ENCODE peak calls at places on chromosomes 6 and 20, in nine cellular contexts. U is hepatocyte, I is GM23248, K is heart left ventricle, S is esophagus muscularis mucosa, D is neural progenitor cell, H is OCI-LY7, L is lung, Q is fibroblast of lung. P is an unnamed sample. For H3K4me1, the result is how much of the 10 kb centered on the place peaks cover.

GRCh38 chr6:40383348-40384115 is 203.6 kb downstream of the LRFN2 start:
- DNase-seq in L (peak), K (no peak), S (peak), H (no peak), D (no peak), U (no peak), I (no peak), Q (no peak), P (no peak)

GRCh38 chr20:58721951-58722371 is 29.4 kb downstream of the NPEPL1 start:
- DNase-seq in D (no peak), L (peak), I (no peak), H (no peak), U (no peak), K (peak), Q (no peak), S (peak), P (no peak)

GRCh38 chr6:51989789-51990188 is 97.6 kb downstream of the PKHD1 start:
- DNase-seq in I (no peak), K (no peak), L (no peak), D (no peak), H (no peak), Q (no peak), U (no peak), S (no peak), P (no peak)

GRCh38 chr6:28981391-28981832 is 23.7 kb downstream of the ZNF311 start:
- DNase-seq in S (no peak), I (peak), D (peak), L (peak), U (peak), Q (peak), K (peak), H (peak), P (peak)

GRCh38 chr6:141498980-141499379 is 633.7 kb upstream of the GJE1 start:
- DNase-seq in K (no peak), H (no peak), S (no peak), L (no peak), U (no peak), Q (peak), D (no peak), I (no peak), P (no peak)

GRCh38 chr6:122657601-122658000 is 47.4 kb downstream of the PKIB start:
- DNase-seq in U (no peak), K (no peak), S (no peak), L (no peak), D (no peak), I (no peak), H (no peak), Q (peak), P (peak)

GRCh38 chr20:7038029-7038428 is 270.5 kb downstream of the BMP2 start:
- DNase-seq in S (no peak), I (peak), Q (peak), D (no peak), H (no peak), K (no peak), U (no peak), L (no peak), P (no peak)

GRCh38 chr6:166286831-166287271 is 21.3 kb downstream of the PRR18 start:
- DNase-seq in U (no peak), L (no peak), S (no peak), I (no peak), K (no peak), H (peak), Q (no peak), D (no peak), P (no peak)

GRCh38 chr6:73293331-73293730 is 30.3 kb upstream of the KHDC1 start:
- DNase-seq in Q (no peak), D (no peak), U (no peak), L (no peak), S (no peak), I (no peak), K (no peak), H (no peak), P (no peak)

GRCh38 chr6:32148722-32149576 is 2.8 kb downstream of the PRRT1 start:
- DNase-seq in I (peak), L (peak), Q (peak), D (peak), H (no peak), K (peak), S (no peak), U (peak), P (no peak)

GRCh38 chr20:9220874-9221547 is 152.1 kb downstream of the PLCB4 start:
- DNase-seq in D (peak), Q (peak), I (peak), U (peak), L (no peak), K (no peak), S (no peak), H (no peak), P (peak)

GRCh38 chr6:157226761-157227160 is 96.6 kb downstream of the TMEM242 start:
- DNase-seq in U (peak), Q (peak), I (peak), K (no peak), H (no peak), L (no peak), S (no peak), D (no peak), P (peak)

GRCh38 chr6:167845856-167846255 is 19.1 kb downstream of the AFDN start:
- DNase-seq in L (no peak), D (no peak), I (no peak), S (no peak), U (no peak), K (no peak), Q (no peak), H (no peak), P (no peak)

GRCh38 chr6:9699890-9700289 is 715.0 kb downstream of the TFAP2A start:
- DNase-seq in I (peak), U (no peak), L (no peak), K (no peak), S (no peak), D (no peak), Q (no peak), H (no peak), P (no peak)

GRCh38 chr6:42162384-42162783 is 10.8 kb upstream of the GUCA1A start:
- DNase-seq in K (no peak), I (no peak), L (no peak), S (no peak), H (no peak), D (peak), U (no peak), Q (no peak), P (peak)

GRCh38 chr20:37958856-37959255 is 55.9 kb downstream of the VSTM2L start:
- DNase-seq in Q (no peak), K (no peak), L (no peak), I (no peak), S (no peak), H (no peak), U (no peak), D (no peak), P (no peak)

GRCh38 chr20:31967830-31968249 is at the start of gene XKR7:
- DNase-seq in I (no peak), D (peak), L (no peak), U (no peak), K (no peak), Q (no peak), S (no peak), H (no peak), P (no peak)

GRCh38 chr20:52761867-52762266 is 210.3 kb upstream of the TSHZ2 start:
- DNase-seq in H (no peak), U (peak), I (peak), L (no peak), K (no peak), D (no peak), Q (peak), S (no peak), P (no peak)

GRCh38 chr6:51057296-51057695 is 238.6 kb downstream of the TFAP2B start:
- DNase-seq in I (no peak), D (no peak), U (no peak), L (no peak), Q (no peak), H (no peak), S (no peak), K (no peak), P (no peak)

GRCh38 chr6:169035381-169036280 is 218.0 kb downstream of the THBS2 start:
- DNase-seq in Q (peak), U (peak), H (no peak), S (no peak), D (no peak), K (no peak), L (no peak), I (peak), P (peak)

GRCh38 chr6:32086661-32087573 is 22.2 kb downstream of the TNXB start:
- DNase-seq in D (no peak), H (no peak), I (peak), K (peak), Q (peak), L (no peak), S (no peak), U (no peak), P (peak)

GRCh38 chr6:24033284-24033683 is 92.7 kb upstream of the NRSN1 start:
- DNase-seq in I (no peak), K (no peak), Q (no peak), U (no peak), S (no peak), H (no peak), D (peak), L (no peak), P (no peak)

GRCh38 chr6:37006793-37007339 is 1.4 kb downstream of the FGD2 start:
- DNase-seq in Q (peak), S (no peak), L (no peak), H (peak), U (no peak), I (peak), D (no peak), K (no peak), P (no peak)

GRCh38 chr20:50678213-50678898 is 13.0 kb downstream of the RIPOR3 start:
- DNase-seq in K (peak), H (no peak), L (no peak), U (peak), S (no peak), Q (peak), I (no peak), D (no peak), P (no peak)

GRCh38 chr6:151409260-151409659 is 17.9 kb upstream of the ZBTB2 start:
- DNase-seq in U (no peak), S (no peak), L (no peak), K (no peak), H (no peak), D (no peak), Q (no peak), I (no peak), P (no peak)

GRCh38 chr20:21633829-21634228 is 71.6 kb upstream of the PAX1 start:
- DNase-seq in U (no peak), H (peak), K (no peak), D (no peak), S (peak), I (no peak), L (no peak), Q (no peak), P (no peak)

GRCh38 chr6:42095776-42096541 is 45.6 kb downstream of the TAF8 start:
- DNase-seq in Q (no peak), H (no peak), S (no peak), L (no peak), U (no peak), D (peak), I (peak), K (no peak), P (peak)

DNA sequence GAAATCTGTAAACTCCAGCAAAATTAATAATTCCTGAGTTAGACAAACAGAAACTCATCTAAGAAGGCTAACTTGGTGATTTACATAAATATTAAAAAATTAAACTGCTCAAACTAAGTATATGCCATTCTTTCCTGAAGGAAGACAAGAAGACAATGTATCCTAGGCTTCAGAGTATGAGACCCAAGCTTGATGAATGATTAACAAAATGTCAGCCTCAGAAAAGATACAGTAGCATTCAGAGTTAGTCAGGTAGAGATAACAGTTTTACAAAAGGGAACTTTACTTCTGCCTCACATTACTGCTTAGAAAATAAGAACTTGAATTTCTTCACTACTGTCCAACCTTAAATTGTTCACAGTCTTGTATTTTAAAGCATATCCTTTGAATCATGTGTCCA is 12.0 kb downstream of the CSNK2A1 start:
- DNase-seq in U (no peak), K (no peak), Q (no peak), S (no peak), I (no peak), D (no peak), L (no peak), H (no peak), P (no peak)
- H3K4me1 ChIP-seq in U (under half), K (half or more), Q (under half), S (under half), I (under half), D (under half), L (under half), H (under half), P (under half)

GRCh38 chr20:1468117-1468624 is 1.5 kb upstream of the NSFL1C start:
- DNase-seq in I (no peak), K (no peak), D (no peak), Q (no peak), L (no peak), S (no peak), H (no peak), U (no peak), P (no peak)

GRCh38 chr20:1466211-1467081 is at the start of gene NSFL1C:
- DNase-seq in S (peak), U (peak), D (peak), H (peak), Q (peak), K (peak), L (peak), I (peak), P (peak)

GRCh38 chr20:1465470-1466210 is 1.0 kb downstream of the NSFL1C start:
- DNase-seq in U (no peak), D (no peak), K (no peak), H (no peak), I (peak), L (no peak), S (no peak), Q (peak), P (no peak)

GRCh38 chr20:1467355-1468116 is 887 bp upstream of the NSFL1C start:
- DNase-seq in L (peak), U (peak), I (no peak), Q (no peak), H (no peak), S (no peak), D (peak), K (no peak), P (no peak)

GRCh38 chr20:1467082-1467354 is 369 bp upstream of the NSFL1C start:
- DNase-seq in I (no peak), U (peak), S (no peak), K (no peak), H (no peak), L (no peak), Q (no peak), D (no peak), P (no peak)
- H3K4me1 ChIP-seq in I (under half), U (under half), S (half or more), K (under half), H (under half), L (under half), Q (under half), D (under half), P (under half)

GRCh38 chr6:139159016-139159415 is 24.1 kb downstream of the HECA start:
- DNase-seq in U (no peak), L (no peak), D (no peak), S (no peak), Q (peak), H (no peak), I (peak), K (no peak), P (no peak)

GRCh38 chr6:139164001-139164400 is 29.1 kb downstream of the HECA start:
- DNase-seq in U (no peak), L (no peak), I (peak), D (no peak), S (no peak), K (no peak), Q (no peak), H (no peak), P (no peak)

GRCh38 chr6:139161817-139162284 is 27.0 kb downstream of the HECA start:
- DNase-seq in K (no peak), H (peak), S (no peak), I (peak), U (no peak), Q (peak), L (no peak), D (no peak), P (no peak)

GRCh38 chr6:139165324-139165723 is 30.4 kb downstream of the HECA start:
- DNase-seq in H (peak), Q (no peak), U (no peak), L (no peak), D (no peak), S (no peak), K (no peak), I (no peak), P (no peak)

GRCh38 chr6:139161169-139161568 is 26.3 kb downstream of the HECA start:
- DNase-seq in S (no peak), K (no peak), L (peak), H (no peak), U (no peak), I (peak), Q (peak), D (no peak), P (no peak)
- H3K4me1 ChIP-seq in S (under half), K (half or more), L (under half), H (half or more), U (under half), I (under half), Q (under half), D (under half), P (under half)

GRCh38 chr6:159730277-159730676 is 3.0 kb downstream of the WTAP start:
- DNase-seq in S (no peak), K (no peak), U (no peak), I (no peak), D (no peak), H (no peak), L (no peak), Q (no peak), P (no peak)
- H3K4me1 ChIP-seq in S (half or more), K (half or more), U (under half), I (under half), D (under half), H (under half), L (under half), Q (under half), P (under half)

DNA sequence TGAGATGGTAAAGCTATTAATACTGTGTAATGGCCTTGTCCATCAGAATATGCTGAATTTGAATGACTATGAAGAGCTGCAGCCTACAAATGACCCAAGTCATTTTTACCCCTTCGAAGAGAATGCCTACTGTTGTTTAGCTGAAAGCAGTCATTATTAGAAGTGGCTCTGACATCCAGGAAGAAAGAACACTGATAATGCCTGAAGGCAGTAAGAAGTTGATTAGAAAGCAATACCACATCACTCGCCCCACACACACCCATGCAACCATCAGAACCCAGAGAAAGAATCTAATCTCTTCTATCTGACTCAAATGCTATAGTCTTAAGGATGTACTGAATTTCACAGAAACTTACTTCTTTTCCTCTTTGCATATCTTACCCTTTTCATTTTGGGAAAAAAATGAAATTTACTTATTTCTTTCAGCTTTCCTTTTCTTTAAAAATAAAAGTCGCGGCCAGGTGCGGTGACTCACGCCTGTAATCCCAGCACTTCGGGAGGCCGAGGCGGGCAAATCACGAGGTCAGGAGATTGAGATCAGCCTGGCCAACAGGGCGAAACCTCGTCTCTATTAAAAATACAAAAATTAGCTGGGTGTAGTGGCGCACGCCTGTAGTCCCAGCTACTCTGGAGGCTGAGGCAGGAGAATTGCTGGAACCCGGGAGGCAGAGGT is 61.0 kb downstream of the ARHGAP18 start:
- DNase-seq in U (no peak), H (no peak), L (no peak), K (no peak), Q (no peak), S (no peak), I (no peak), D (no peak), P (no peak)
- H3K4me1 ChIP-seq in U (under half), H (under half), L (under half), K (under half), Q (under half), S (under half), I (under half), D (under half), P (under half)

DNA sequence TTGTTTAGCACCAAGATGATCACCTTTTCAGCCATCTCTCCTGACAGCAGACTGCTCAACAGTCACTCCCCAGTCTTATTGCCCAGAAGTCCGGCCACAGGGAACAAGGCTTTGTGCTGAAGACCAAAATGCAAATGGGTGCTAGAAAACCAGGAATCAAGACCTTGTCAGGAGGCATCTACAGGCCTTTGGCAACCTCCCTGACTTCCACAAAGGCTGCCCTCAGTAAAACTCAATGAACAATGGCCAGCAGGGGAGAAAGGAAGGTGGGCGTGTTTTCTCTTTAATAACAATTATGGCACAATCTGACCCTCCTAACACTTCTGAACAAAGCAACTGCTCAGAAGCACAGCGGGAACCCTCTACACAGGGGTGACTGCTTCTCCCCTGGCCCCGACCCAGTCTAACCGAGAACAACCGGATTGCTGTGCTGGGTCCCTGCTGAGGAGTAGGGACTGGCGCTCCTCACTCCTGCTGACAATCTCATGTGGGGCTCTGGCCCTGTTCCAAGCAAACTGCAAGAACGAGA is 41.6 kb downstream of the PLCG1 start:
- DNase-seq in D (peak), Q (peak), H (no peak), L (no peak), S (peak), K (no peak), I (no peak), U (no peak), P (peak)
- H3K4me1 ChIP-seq in D (under half), Q (under half), H (under half), L (under half), S (half or more), K (half or more), I (under half), U (under half), P (under half)

GRCh38 chr6:99296261-99296660 is 53.2 kb downstream of the FAXC start:
- DNase-seq in U (no peak), D (no peak), L (no peak), K (no peak), Q (no peak), H (no peak), I (no peak), S (peak), P (no peak)

GRCh38 chr6:99297006-99297405 is 52.5 kb downstream of the FAXC start:
- DNase-seq in U (no peak), L (no peak), I (no peak), H (no peak), D (no peak), S (peak), Q (no peak), K (no peak), P (no peak)

GRCh38 chr6:99295276-99295675 is 54.2 kb downstream of the FAXC start:
- DNase-seq in D (no peak), I (no peak), L (no peak), S (peak), U (no peak), Q (no peak), K (no peak), H (no peak), P (no peak)

GRCh38 chr6:99294786-99295185 is 54.7 kb downstream of the FAXC start:
- DNase-seq in Q (no peak), S (peak), H (no peak), I (no peak), D (no peak), K (no peak), L (no peak), U (no peak), P (no peak)

DNA sequence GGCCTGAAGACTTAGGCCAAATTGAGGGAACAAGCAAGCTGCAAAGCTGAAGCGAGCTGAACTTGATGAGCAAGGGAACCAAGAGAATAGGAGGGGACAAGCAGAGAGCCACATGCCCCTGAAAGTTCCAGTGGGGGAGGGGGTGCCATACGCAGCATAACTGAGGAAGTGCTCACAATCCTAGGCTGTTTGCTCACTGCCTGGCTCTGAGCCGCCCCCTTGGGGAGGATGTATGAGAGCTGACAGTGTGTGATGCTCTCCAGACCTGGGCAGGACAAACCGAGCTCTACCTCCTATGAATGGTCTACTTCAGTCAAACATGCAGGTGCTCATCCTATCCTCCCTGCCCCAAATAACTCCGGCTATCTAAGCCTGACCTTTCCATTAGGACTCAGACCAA is 52.1 kb downstream of the FAXC start:
- DNase-seq in K (no peak), L (no peak), Q (no peak), S (peak), D (no peak), U (no peak), I (no peak), H (no peak), P (no peak)
- H3K4me1 ChIP-seq in K (under half), L (under half), Q (under half), S (under half), D (under half), U (under half), I (under half), H (under half), P (under half)

GRCh38 chr6:5817869-5818268 is 188.9 kb downstream of the NRN1 start:
- DNase-seq in U (no peak), Q (no peak), K (no peak), S (no peak), L (no peak), H (no peak), I (no peak), D (no peak), P (no peak)
- H3K4me1 ChIP-seq in U (under half), Q (under half), K (under half), S (under half), L (under half), H (under half), I (under half), D (under half), P (under half)

P was measured in cardiac muscle cell.